ENCODE peak calls at places on chromosome 7, in four cellular contexts. Y is CD8-positive, alpha-beta memory T cell; P is GM23248; I is CD8-positive, alpha-beta T cell. A is an unnamed sample.

GRCh38 chr7:143974457-143974856 is 19.8 kb downstream of the OR2F1 start:
- DNase-seq in Y (no peak), P (peak; percentile 48), I (no peak), A (no peak)

GRCh38 chr7:92904292-92905131 is 68.1 kb upstream of the CDK6 start:
- DNase-seq in Y (peak; percentile 53), P (peak; percentile 95), I (peak; percentile 18), A (peak; percentile 65)

GRCh38 chr7:10930551-10930950 is 43.1 kb upstream of the PHF14 start:
- DNase-seq in Y (no peak), P (no peak), I (no peak), A (no peak)

GRCh38 chr7:17371656-17372524 is 73.4 kb downstream of the AHR start:
- DNase-seq in Y (no peak), P (peak; percentile 97), I (no peak), A (no peak)

GRCh38 chr7:137772221-137772620 is 74.6 kb downstream of the DGKI start:
- DNase-seq in Y (no peak), P (peak; percentile 71), I (no peak), A (no peak)

GRCh38 chr7:32525839-32526238 is 30.6 kb downstream of the AVL9 start:
- DNase-seq in Y (no peak), P (no peak), I (no peak), A (no peak)

GRCh38 chr7:98400538-98401427 is at the start of gene BAIAP2L1:
- DNase-seq in Y (peak; percentile 72), P (peak; percentile 67), I (peak; percentile 65), A (peak; percentile 58)

GRCh38 chr7:135001390-135002165 is 15.3 kb downstream of the AGBL3 start:
- DNase-seq in Y (no peak), P (peak; percentile 35), I (no peak), A (no peak)

GRCh38 chr7:105675873-105676484 is 94.7 kb upstream of the EFCAB10 start:
- DNase-seq in Y (peak; percentile 72), P (no peak), I (peak; percentile 52), A (peak; percentile 62)

GRCh38 chr7:116407165-116407564 is 92.4 kb upstream of the CAV2 start:
- DNase-seq in Y (no peak), P (no peak), I (no peak), A (no peak)

GRCh38 chr7:117807688-117808087 is 65.6 kb downstream of the CTTNBP2 start:
- DNase-seq in Y (no peak), P (no peak), I (no peak), A (no peak)

GRCh38 chr7:105648561-105649401 is 67.5 kb upstream of the EFCAB10 start:
- DNase-seq in Y (no peak), P (peak; percentile 35), I (no peak), A (no peak)

GRCh38 chr7:122550545-122550944 is 148.4 kb downstream of the RNF133 start:
- DNase-seq in Y (no peak), P (no peak), I (no peak), A (no peak)

GRCh38 chr7:8151161-8151560 is 110.8 kb downstream of the ICA1 start:
- DNase-seq in Y (no peak), P (no peak), I (no peak), A (no peak)

GRCh38 chr7:138746073-138746472 is 44.9 kb upstream of the SVOPL start:
- DNase-seq in Y (no peak), P (no peak), I (no peak), A (no peak)

GRCh38 chr7:28784166-28784870 is 173.8 kb downstream of the TRIL start:
- DNase-seq in Y (no peak), P (peak; percentile 73), I (no peak), A (no peak)

GRCh38 chr7:25124485-25125136 is 449 bp downstream of the CYCS start:
- DNase-seq in Y (peak; percentile 11), P (peak; percentile 65), I (no peak), A (no peak)

GRCh38 chr7:139853576-139854511 is 24.8 kb downstream of the TBXAS1 start:
- DNase-seq in Y (no peak), P (peak; percentile 92), I (no peak), A (no peak)

GRCh38 chr7:25638042-25638441 is 409.8 kb upstream of the NPVF start:
- DNase-seq in Y (no peak), P (no peak), I (no peak), A (no peak)

GRCh38 chr7:21944616-21945373 is 904 bp downstream of the CDCA7L start:
- DNase-seq in Y (no peak), P (peak; percentile 53), I (no peak), A (no peak)

GRCh38 chr7:10412426-10413019 is 561.1 kb upstream of the PHF14 start:
- DNase-seq in Y (no peak), P (peak; percentile 53), I (no peak), A (no peak)

GRCh38 chr7:44211126-44211675 is 10.4 kb downstream of the YKT6 start:
- DNase-seq in Y (no peak), P (no peak), I (no peak), A (no peak)

GRCh38 chr7:19982841-19983835 is 209.7 kb upstream of the TMEM196 start:
- DNase-seq in Y (no peak), P (peak; percentile 87), I (no peak), A (no peak)

GRCh38 chr7:156049366-156049765 is 237.1 kb upstream of the SHH start:
- DNase-seq in Y (no peak), P (no peak), I (no peak), A (no peak)

GRCh38 chr7:81774496-81774895 is 4.6 kb upstream of the HGF start:
- DNase-seq in Y (no peak), P (no peak), I (no peak), A (no peak)

GRCh38 chr7:11625669-11626068 is 206.3 kb downstream of the THSD7A start:
- DNase-seq in Y (no peak), P (no peak), I (no peak), A (no peak)

GRCh38 chr7:15558747-15559146 is 3.1 kb downstream of the AGMO start:
- DNase-seq in Y (no peak), P (peak; percentile 31), I (no peak), A (no peak)

GRCh38 chr7:116633131-116633988 is 38.6 kb upstream of the MET start:
- DNase-seq in Y (no peak), P (peak; percentile 67), I (no peak), A (no peak)

GRCh38 chr7:124085168-124085567 is 52.3 kb upstream of the TMEM229A start:
- DNase-seq in Y (no peak), P (no peak), I (no peak), A (no peak)

GRCh38 chr7:514651-515598 is 4.7 kb downstream of the PDGFA start:
- DNase-seq in Y (no peak), P (no peak), I (no peak), A (no peak)

GRCh38 chr7:20786049-20786412 is 655 bp downstream of the SP8 start:
- DNase-seq in Y (no peak), P (no peak), I (no peak), A (no peak)

GRCh38 chr7:29443552-29443951 is 120.1 kb upstream of the PRR15 start:
- DNase-seq in Y (no peak), P (no peak), I (no peak), A (no peak)

GRCh38 chr7:156949541-156950380 is at the start of gene NOM1:
- DNase-seq in Y (peak; percentile 87), P (peak; percentile 95), I (peak; percentile 85), A (peak; percentile 81)

GRCh38 chr7:69624842-69625637 is 26.8 kb downstream of the AUTS2 start:
- DNase-seq in Y (no peak), P (no peak), I (no peak), A (no peak)

GRCh38 chr7:28973591-28973990 is 15.5 kb upstream of the TRIL start:
- DNase-seq in Y (no peak), P (no peak), I (no peak), A (no peak)

DNA sequence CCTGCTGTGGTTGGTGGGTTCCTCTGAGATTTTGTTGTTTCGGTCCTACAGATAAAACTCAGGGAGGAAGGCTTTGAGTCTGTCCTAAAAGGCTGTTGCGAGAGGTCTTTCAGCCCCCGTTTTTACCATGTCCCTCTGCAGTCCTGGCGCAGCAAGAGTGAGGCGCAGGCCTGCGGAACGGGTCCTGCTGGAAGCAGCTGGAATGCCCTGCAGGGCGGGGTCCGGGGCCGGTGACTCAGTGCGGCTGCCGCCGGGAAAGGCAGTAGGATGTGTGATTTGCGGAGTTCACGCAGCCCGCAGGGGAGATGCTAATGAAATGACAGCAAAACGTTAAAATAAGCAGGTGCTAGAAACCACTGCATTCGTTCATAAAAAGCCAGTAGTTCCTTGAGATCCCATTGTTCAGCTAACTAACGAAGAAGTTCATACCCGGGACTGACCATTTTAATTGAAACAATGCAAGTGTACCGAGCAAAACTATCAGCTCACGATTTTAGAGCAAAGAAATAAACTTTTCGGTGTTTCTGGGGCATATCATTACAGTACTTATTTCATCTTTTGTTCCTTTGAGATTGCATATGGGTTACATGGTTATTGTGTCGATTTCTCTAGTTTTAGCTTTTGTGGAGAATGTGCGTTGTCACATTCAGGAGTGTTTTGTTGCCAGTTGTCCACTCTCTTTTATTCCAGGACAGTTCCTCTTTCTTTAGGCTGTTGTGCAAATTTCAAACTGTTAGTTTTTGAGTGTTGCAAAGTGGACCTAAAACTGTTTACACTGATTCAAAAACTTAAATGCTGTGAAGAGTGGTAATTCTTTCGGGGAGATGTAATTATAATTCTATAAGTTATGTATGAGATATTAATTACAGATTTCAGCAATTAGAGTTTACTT is 783 bp downstream of the ANLN start:
- DNase-seq in Y (peak; percentile 42), P (peak; percentile 96), I (no peak), A (peak; percentile 32)
- H3K4me1 ChIP-seq in Y (peaks cover 19% of the 10 kb centered on the region), P (peaks cover 40% of the 10 kb centered on the region), I (peaks cover 9% of the 10 kb centered on the region), A (no peaks in the 10 kb centered on the region)

GRCh38 chr7:120021085-120021484 is 251.9 kb upstream of the KCND2 start:
- DNase-seq in Y (no peak), P (peak; percentile 23), I (no peak), A (no peak)
- H3K27ac ChIP-seq in Y (no peak overlapping the region), P (no peak overlapping the region), I (no peak overlapping the region), A (no peak overlapping the region)

GRCh38 chr7:1743481-1744230 is 73.6 kb downstream of the ELFN1 start:
- DNase-seq in Y (no peak), P (no peak), I (no peak), A (no peak)

GRCh38 chr7:1744296-1745017 is 74.4 kb downstream of the ELFN1 start:
- DNase-seq in Y (no peak), P (no peak), I (no peak), A (no peak)

GRCh38 chr7:1741246-1741645 is 71.2 kb downstream of the ELFN1 start:
- DNase-seq in Y (no peak), P (no peak), I (no peak), A (no peak)

GRCh38 chr7:1741751-1742554 is 71.9 kb downstream of the ELFN1 start:
- DNase-seq in Y (no peak), P (no peak), I (no peak), A (no peak)

GRCh38 chr7:1742555-1743303 is 72.7 kb downstream of the ELFN1 start:
- DNase-seq in Y (peak; percentile 23), P (peak; percentile 51), I (no peak), A (no peak)
- H3K4me1 ChIP-seq in Y (peaks cover 21% of the 10 kb centered on the region), P (no peaks in the 10 kb centered on the region), I (peaks cover 40% of the 10 kb centered on the region), A (peaks cover 30% of the 10 kb centered on the region)

GRCh38 chr7:6453737-6454136 is 6.0 kb upstream of the DAGLB start:
- DNase-seq in Y (no peak), P (peak; percentile 98), I (no peak), A (no peak)
- H3K27ac ChIP-seq in Y (no peak overlapping the region), P (peak overlapping the region; percentile 67), I (no peak overlapping the region), A (no peak overlapping the region)